ENCODE peak calls at places on chromosomes 12 and 14, in four cellular contexts. L is HepG2, F is A549, H is GM12878. W is an unnamed sample.

GRCh38 chr14:69850086-69850735 is 29.0 kb upstream of the SMOC1 start:
- DNase-seq in L (peak; percentile 86), F (no peak), H (no peak), W (no peak)

GRCh38 chr12:122306407-122306806 is 40.1 kb upstream of the VPS33A start:
- DNase-seq in L (peak; percentile 21), F (no peak), H (no peak), W (peak; percentile 72)

GRCh38 chr14:81330619-81331122 is 69.5 kb downstream of the STON2 start:
- DNase-seq in L (no peak), F (no peak), H (no peak), W (no peak)

GRCh38 chr14:59904184-59904583 is 15.8 kb upstream of the LRRC9 start:
- DNase-seq in L (no peak), F (no peak), H (no peak), W (no peak)

GRCh38 chr14:31025335-31026075 is at the start of gene AP4S1:
- DNase-seq in L (peak; percentile 57), F (peak; percentile 25), H (no peak), W (peak; percentile 58)

GRCh38 chr12:116818341-116818856 is 62.8 kb downstream of the HRK start:
- DNase-seq in L (no peak), F (no peak), H (no peak), W (no peak)

GRCh38 chr14:47720281-47720680 is 44.9 kb upstream of the MDGA2 start:
- DNase-seq in L (no peak), F (no peak), H (no peak), W (no peak)

GRCh38 chr14:50335989-50336391 is 23.9 kb downstream of the DMAC2L start:
- DNase-seq in L (no peak), F (no peak), H (no peak), W (peak; percentile 37)

GRCh38 chr12:30694971-30695326 is 720 bp downstream of the IPO8 start:
- DNase-seq in L (peak; percentile 41), F (peak; percentile 57), H (no peak), W (peak; percentile 17)

GRCh38 chr14:79483472-79483871 is 727.8 kb downstream of the DIO2 start:
- DNase-seq in L (no peak), F (no peak), H (no peak), W (no peak)

GRCh38 chr14:49853572-49854375 is 1.2 kb upstream of the NEMF start:
- DNase-seq in L (peak; percentile 86), F (peak; percentile 80), H (no peak), W (peak; percentile 23)

GRCh38 chr12:39103552-39104165 is 198.3 kb upstream of the CPNE8 start:
- DNase-seq in L (peak; percentile 59), F (peak; percentile 64), H (peak; percentile 15), W (peak; percentile 41)

GRCh38 chr14:59707778-59708635 is 131.4 kb upstream of the CCDC175 start:
- DNase-seq in L (no peak), F (no peak), H (no peak), W (no peak)

GRCh38 chr14:61260939-61261776 is 20.0 kb downstream of the TMEM30B start:
- DNase-seq in L (peak; percentile 13), F (no peak), H (no peak), W (no peak)

GRCh38 chr14:105069887-105070759 is 4.9 kb upstream of the GPR132 start:
- DNase-seq in L (no peak), F (no peak), H (peak; percentile 98), W (peak; percentile 47)

GRCh38 chr12:4353785-4354208 is 25.7 kb downstream of the FGF23 start:
- DNase-seq in L (no peak), F (no peak), H (no peak), W (peak; percentile 26)

GRCh38 chr12:86233126-86233525 is 23.1 kb downstream of the MGAT4C start:
- DNase-seq in L (no peak), F (no peak), H (no peak), W (no peak)

GRCh38 chr14:100237735-100238418 is 1.1 kb upstream of the YY1 start:
- DNase-seq in L (peak; percentile 34), F (peak; percentile 38), H (no peak), W (no peak)

GRCh38 chr12:66314278-66314677 is 12.0 kb downstream of the HELB start:
- DNase-seq in L (no peak), F (no peak), H (no peak), W (no peak)

GRCh38 chr12:121314441-121314840 is 17.9 kb upstream of the CAMKK2 start:
- DNase-seq in L (no peak), F (no peak), H (no peak), W (no peak)

GRCh38 chr12:83505586-83505985 is 818.9 kb downstream of the TMTC2 start:
- DNase-seq in L (no peak), F (no peak), H (no peak), W (no peak)

GRCh38 chr12:104340917-104341611 is 37.5 kb downstream of the EID3 start:
- DNase-seq in L (no peak), F (no peak), H (no peak), W (no peak)

GRCh38 chr12:102638777-102639176 is 158.4 kb upstream of the IGF1 start:
- DNase-seq in L (no peak), F (no peak), H (no peak), W (no peak)

GRCh38 chr12:62684586-62685295 is 218.1 kb downstream of the MON2 start:
- DNase-seq in L (no peak), F (no peak), H (no peak), W (no peak)

GRCh38 chr12:103571286-103571685 is 15.8 kb upstream of the STAB2 start:
- DNase-seq in L (peak; percentile 16), F (no peak), H (no peak), W (no peak)

GRCh38 chr14:103086771-103087342 is 2.8 kb downstream of the LBHD2 start:
- DNase-seq in L (no peak), F (no peak), H (no peak), W (no peak)

GRCh38 chr14:104598039-104598438 is 6.5 kb downstream of the TMEM179 start:
- DNase-seq in L (no peak), F (no peak), H (no peak), W (no peak)

GRCh38 chr12:92503029-92503931 is 199.5 kb upstream of the PLEKHG7 start:
- DNase-seq in L (peak; percentile 60), F (no peak), H (peak; percentile 96), W (no peak)

GRCh38 chr14:99260652-99261551 is 11.1 kb downstream of the BCL11B start:
- DNase-seq in L (no peak), F (no peak), H (no peak), W (no peak)

GRCh38 chr14:24944800-24945199 is 105.1 kb downstream of the STXBP6 start:
- DNase-seq in L (no peak), F (no peak), H (no peak), W (no peak)

GRCh38 chr12:11534064-11534463 is 115.4 kb upstream of the ETV6 start:
- DNase-seq in L (no peak), F (no peak), H (no peak), W (no peak)

GRCh38 chr14:86141966-86142365 is 612.0 kb downstream of the FLRT2 start:
- DNase-seq in L (no peak), F (no peak), H (no peak), W (no peak)

GRCh38 chr12:50033317-50033679 is 8.0 kb upstream of the RACGAP1 start:
- DNase-seq in L (no peak), F (no peak), H (no peak), W (no peak)

GRCh38 chr14:105536051-105536450 is 9.7 kb downstream of the TMEM121 start:
- DNase-seq in L (no peak), F (no peak), H (no peak), W (no peak)

DNA sequence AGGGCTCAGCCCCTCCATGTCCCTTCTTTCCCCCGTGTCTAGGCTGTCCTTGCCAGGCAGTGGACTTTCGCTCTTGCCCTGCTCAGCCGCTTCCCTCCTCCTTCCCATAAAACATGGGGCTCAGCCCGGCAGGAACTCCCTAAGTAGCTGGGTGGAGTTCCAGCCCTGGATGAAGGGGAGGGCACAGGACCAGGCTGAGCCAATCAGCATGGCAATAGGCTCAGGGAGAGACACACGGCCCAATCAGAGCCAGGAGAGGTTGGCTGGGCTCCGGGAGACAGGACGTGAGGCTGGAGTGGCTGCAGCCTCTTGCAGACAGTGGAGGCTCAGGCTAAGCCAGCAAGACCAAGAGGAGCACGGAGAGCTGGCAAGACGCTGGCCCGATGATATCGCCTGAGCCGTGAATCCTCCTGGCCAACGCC is 54.3 kb downstream of the GALNT9 start:
- DNase-seq in L (peak; percentile 16), F (peak; percentile 92), H (no peak), W (peak; percentile 56)
- TF ChIP-seq CHD4 in L (no peak), F (no peak), H (no peak), W (no peak)

GRCh38 chr12:8784464-8784863 is 38.0 kb upstream of the A2ML1 start:
- DNase-seq in L (no peak), F (no peak), H (no peak), W (no peak)
- TF ChIP-seq CHD4 in L (no peak), F (no peak), H (no peak), W (no peak)

GRCh38 chr14:68181395-68182326 is 362.1 kb downstream of the RAD51B start:
- DNase-seq in L (peak; percentile 68), F (no peak), H (peak; percentile 48), W (no peak)
- TF ChIP-seq CHD4 in L (no peak), F (no peak), H (no peak), W (no peak)

DNA sequence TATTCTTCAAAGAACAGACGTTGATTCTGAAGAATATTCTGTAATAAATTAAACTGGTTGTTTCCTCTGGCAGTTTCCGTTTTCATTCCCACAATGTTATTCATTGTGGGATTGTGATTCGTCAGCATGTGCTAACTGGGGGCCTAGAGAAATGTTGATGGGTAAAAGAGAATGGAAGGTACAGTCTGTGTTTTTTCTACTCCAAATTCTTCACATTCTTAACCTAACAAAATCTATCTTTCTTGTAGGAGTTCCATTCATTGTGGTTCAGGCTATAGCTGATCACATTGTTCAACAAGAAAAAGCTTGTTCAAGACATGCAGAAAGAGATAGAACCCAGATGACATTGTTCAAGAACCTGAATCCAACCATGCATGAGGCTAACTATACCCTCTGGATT is 5.9 kb downstream of the CD163 start:
- DNase-seq in L (no peak), F (no peak), H (no peak), W (no peak)
- TF ChIP-seq CHD4 in L (no peak), F (no peak), H (no peak), W (no peak)

DNA sequence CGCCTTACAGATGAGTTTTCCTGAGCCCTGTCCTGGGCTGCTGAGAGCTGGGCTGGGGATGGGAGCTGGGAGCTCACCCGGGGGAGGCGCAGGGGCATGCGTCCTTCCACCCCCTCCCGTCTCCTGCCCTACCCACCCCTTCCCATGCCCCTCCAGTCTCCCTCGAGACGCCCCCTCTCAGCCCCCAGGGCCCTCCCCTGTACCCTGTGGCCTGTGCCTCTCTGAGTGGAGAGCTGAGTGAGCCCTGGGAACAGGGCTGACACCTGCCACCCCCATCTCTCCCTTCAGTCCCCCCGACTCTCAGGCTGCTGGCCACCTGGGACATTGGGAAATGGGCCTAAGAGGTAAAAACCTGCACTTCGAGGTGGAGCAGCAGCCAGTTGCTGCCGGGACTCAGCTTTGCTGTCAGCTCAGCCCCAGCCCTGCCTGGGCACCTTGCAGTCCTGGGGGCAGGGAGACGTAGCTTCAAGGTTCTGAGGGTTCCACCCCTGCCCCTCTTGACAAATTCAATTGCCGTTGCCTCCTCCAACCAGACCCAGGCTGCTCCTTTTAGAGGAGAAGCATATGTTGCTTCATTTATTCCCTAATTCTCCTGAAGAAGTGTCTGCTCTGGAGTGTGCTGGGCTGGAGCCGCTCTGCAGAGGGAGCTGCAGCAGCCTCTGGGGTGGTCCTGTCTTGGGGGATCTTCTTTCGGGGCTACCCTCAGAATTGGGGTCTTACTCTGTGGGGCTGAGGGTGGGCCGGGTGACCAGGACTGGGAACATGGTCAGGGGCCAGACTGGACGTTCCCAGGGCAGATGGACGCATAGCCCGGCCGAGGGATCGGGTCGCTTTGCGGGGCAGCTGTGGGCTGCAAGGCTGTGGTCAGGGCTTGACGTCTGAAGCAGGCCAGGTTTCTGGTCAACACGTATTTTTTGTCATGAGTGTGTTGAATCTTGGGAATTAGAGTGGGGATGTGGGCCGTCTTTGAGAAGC is 141.4 kb downstream of the ADGRD1 start:
- DNase-seq in L (no peak), F (no peak), H (no peak), W (no peak)
- TF ChIP-seq CHD4 in L (no peak), F (no peak), H (no peak), W (no peak)